ENCODE peak calls at places on chromosomes 16 and 17, in six cellular contexts. M is fibroblast of lung, S is endothelial cell of umbilical vein, U is neural progenitor cell, D is GM23248, Z is mammary epithelial cell. H is an unnamed sample. For H3K4me1, the result is how much of the 10 kb centered on the place peaks cover.

GRCh38 chr16:25109643-25110042 is 1.9 kb upstream of the LCMT1 start:
- DNase-seq in M (peak), S (peak), U (no peak), D (peak), Z (peak), H (peak)

GRCh38 chr17:27454089-27454488 is 2.2 kb upstream of the KSR1 start:
- DNase-seq in M (no peak), S (no peak), U (no peak), D (peak), Z (no peak), H (no peak)

GRCh38 chr16:25692734-25693508 is 1.2 kb downstream of the HS3ST4 start:
- DNase-seq in M (no peak), S (no peak), U (peak), D (no peak), Z (no peak), H (no peak)

GRCh38 chr17:60641126-60641525 is 36.5 kb upstream of the BCAS3 start:
- DNase-seq in M (peak), S (no peak), U (no peak), D (peak), Z (peak), H (peak)

GRCh38 chr17:17900615-17901520 is 64.1 kb upstream of the SREBF1 start:
- DNase-seq in M (peak), S (peak), U (no peak), D (peak), Z (peak), H (peak)

GRCh38 chr16:20868890-20869289 is 31.3 kb downstream of the DCUN1D3 start:
- DNase-seq in M (peak), S (peak), U (peak), D (peak), Z (peak), H (no peak)

GRCh38 chr17:68182940-68183551 is 64.8 kb upstream of the AMZ2 start:
- DNase-seq in M (no peak), S (no peak), U (no peak), D (no peak), Z (peak), H (peak)

GRCh38 chr16:23317266-23317661 is 15.2 kb downstream of the SCNN1B start:
- DNase-seq in M (no peak), S (no peak), U (no peak), D (no peak), Z (no peak), H (peak)

GRCh38 chr16:3780570-3780969 is 63.2 kb upstream of the TRAP1 start:
- DNase-seq in M (peak), S (peak), U (no peak), D (peak), Z (peak), H (peak)

GRCh38 chr17:2067559-2067958 is 12.7 kb downstream of the HIC1 start:
- DNase-seq in M (no peak), S (peak), U (no peak), D (peak), Z (no peak), H (no peak)

GRCh38 chr16:57024894-57025680 is 35.7 kb downstream of the NLRC5 start:
- DNase-seq in M (no peak), S (no peak), U (no peak), D (no peak), Z (no peak), H (no peak)

GRCh38 chr17:9677411-9677810 is 32.1 kb downstream of the USP43 start:
- DNase-seq in M (no peak), S (no peak), U (no peak), D (no peak), Z (peak), H (peak)

GRCh38 chr17:75695141-75695829 is 26.0 kb upstream of the ITGB4 start:
- DNase-seq in M (peak), S (no peak), U (no peak), D (peak), Z (peak), H (peak)

GRCh38 chr16:75494696-75495601 is at the start of gene CHST6:
- DNase-seq in M (no peak), S (peak), U (peak), D (peak), Z (peak), H (no peak)

GRCh38 chr16:67395458-67396158 is 2.3 kb upstream of the TPPP3 start:
- DNase-seq in M (no peak), S (no peak), U (peak), D (peak), Z (peak), H (no peak)

GRCh38 chr17:39218906-39219305 is 6.8 kb downstream of the STAC2 start:
- DNase-seq in M (no peak), S (no peak), U (no peak), D (no peak), Z (no peak), H (no peak)

GRCh38 chr17:43897827-43898226 is 9.5 kb downstream of the MPP2 start:
- DNase-seq in M (no peak), S (no peak), U (no peak), D (no peak), Z (peak), H (no peak)

GRCh38 chr17:40809721-40810421 is 10.1 kb upstream of the KRT28 start:
- DNase-seq in M (no peak), S (peak), U (no peak), D (peak), Z (no peak), H (no peak)

GRCh38 chr16:89811321-89811720 is 5.1 kb downstream of the FANCA start:
- DNase-seq in M (no peak), S (no peak), U (no peak), D (no peak), Z (no peak), H (no peak)

GRCh38 chr17:260031-260791 is 78.8 kb upstream of the DOC2B start:
- DNase-seq in M (no peak), S (no peak), U (no peak), D (no peak), Z (no peak), H (no peak)

GRCh38 chr16:4597174-4597573 is 17.5 kb downstream of the UBALD1 start:
- DNase-seq in M (no peak), S (no peak), U (no peak), D (no peak), Z (peak), H (no peak)

GRCh38 chr16:9437115-9437514 is 345.7 kb downstream of the HAPSTR1 start:
- DNase-seq in M (no peak), S (no peak), U (peak), D (no peak), Z (no peak), H (peak)

GRCh38 chr16:8806272-8806983 is 8.8 kb downstream of the PMM2 start:
- DNase-seq in M (peak), S (no peak), U (no peak), D (no peak), Z (no peak), H (no peak)

GRCh38 chr17:72390675-72391501 is 270.1 kb downstream of the SOX9 start:
- DNase-seq in M (no peak), S (no peak), U (no peak), D (peak), Z (peak), H (peak)

GRCh38 chr16:8931864-8932263 is 31.8 kb downstream of the USP7 start:
- DNase-seq in M (peak), S (peak), U (peak), D (peak), Z (peak), H (peak)

GRCh38 chr17:72223816-72224215 is 103.0 kb downstream of the SOX9 start:
- DNase-seq in M (no peak), S (no peak), U (no peak), D (no peak), Z (no peak), H (no peak)

GRCh38 chr16:50202926-50203624 is 50.0 kb downstream of the TENT4B start:
- DNase-seq in M (peak), S (peak), U (no peak), D (peak), Z (peak), H (peak)

GRCh38 chr17:69710926-69711325 is 296.4 kb downstream of the MAP2K6 start:
- DNase-seq in M (no peak), S (no peak), U (no peak), D (peak), Z (peak), H (peak)

GRCh38 chr16:21996923-21997692 is 3.8 kb downstream of the PDZD9 start:
- DNase-seq in M (no peak), S (peak), U (no peak), D (no peak), Z (no peak), H (no peak)

GRCh38 chr17:6558276-6558675 is 1.9 kb upstream of the PITPNM3 start:
- DNase-seq in M (no peak), S (no peak), U (no peak), D (no peak), Z (no peak), H (no peak)

GRCh38 chr16:49457196-49457595 is 83.6 kb downstream of the C16orf78 start:
- DNase-seq in M (no peak), S (no peak), U (no peak), D (no peak), Z (no peak), H (no peak)

GRCh38 chr17:16439867-16440351 is 24.5 kb downstream of the TRPV2 start:
- DNase-seq in M (no peak), S (peak), U (no peak), D (peak), Z (no peak), H (peak)
- H3K4me1 ChIP-seq in M (under half), S (under half), U (under half), D (under half), Z (under half), H (under half)

GRCh38 chr17:80478487-80479245 is 2.3 kb upstream of the NPTX1 start:
- DNase-seq in M (no peak), S (no peak), U (peak), D (peak), Z (no peak), H (no peak)
- TF ChIP-seq EZH2 in M (peak), S (peak), U (peak), D (no peak), Z (peak), H (no peak)

GRCh38 chr16:69796285-69797118 is 34.4 kb downstream of the WWP2 start:
- DNase-seq in M (peak), S (peak), U (peak), D (peak), Z (peak), H (peak)
- H3K9ac ChIP-seq in M (no peak), S (no peak), U (no peak), D (no peak), Z (no peak), H (no peak)

GRCh38 chr17:78341559-78342437 is 18.1 kb downstream of the SOCS3 start:
- DNase-seq in M (peak), S (peak), U (peak), D (peak), Z (peak), H (peak)

GRCh38 chr17:78335176-78335575 is 24.7 kb downstream of the SOCS3 start:
- DNase-seq in M (no peak), S (no peak), U (no peak), D (no peak), Z (no peak), H (no peak)

GRCh38 chr17:78337244-78338109 is 22.4 kb downstream of the SOCS3 start:
- DNase-seq in M (peak), S (no peak), U (no peak), D (peak), Z (peak), H (peak)

GRCh38 chr17:78340183-78340955 is 19.5 kb downstream of the SOCS3 start:
- DNase-seq in M (no peak), S (no peak), U (no peak), D (peak), Z (peak), H (no peak)

GRCh38 chr17:78338860-78339259 is 21.0 kb downstream of the SOCS3 start:
- DNase-seq in M (no peak), S (no peak), U (no peak), D (no peak), Z (peak), H (peak)
- H3K4me1 ChIP-seq in M (under half), S (under half), U (under half), D (under half), Z (under half), H (half or more)

DNA sequence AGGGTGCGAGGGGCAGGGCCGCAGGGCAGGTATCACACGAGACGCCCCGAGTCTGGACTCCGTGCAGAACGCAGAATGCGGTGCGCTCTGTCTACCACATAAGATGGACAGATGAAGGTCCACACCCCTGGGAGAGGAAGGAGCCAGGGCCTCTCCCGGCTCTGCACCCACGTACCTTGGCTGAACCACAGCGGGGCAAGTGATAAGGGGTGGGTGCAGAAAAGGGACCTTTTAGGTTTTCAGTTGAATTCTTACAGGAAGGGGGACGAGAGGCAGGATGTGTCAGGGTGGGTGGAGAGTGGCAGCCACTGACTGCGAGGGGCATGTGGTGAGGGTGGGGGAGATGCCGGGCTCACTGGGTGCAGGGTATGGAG is 338 bp downstream of the CD300A start:
- DNase-seq in M (no peak), S (no peak), U (no peak), D (no peak), Z (no peak), H (no peak)
- TF ChIP-seq EZH2 in M (no peak), S (no peak), U (no peak), D (no peak), Z (no peak), H (no peak)

GRCh38 chr16:1079341-1079740 is 6.8 kb downstream of the SSTR5 start:
- DNase-seq in M (no peak), S (no peak), U (no peak), D (no peak), Z (no peak), H (no peak)

GRCh38 chr16:1079786-1080525 is 7.4 kb downstream of the SSTR5 start:
- DNase-seq in M (no peak), S (no peak), U (no peak), D (no peak), Z (no peak), H (no peak)

GRCh38 chr16:1081734-1082265 is 9.3 kb downstream of the SSTR5 start:
- DNase-seq in M (no peak), S (no peak), U (no peak), D (no peak), Z (no peak), H (no peak)

GRCh38 chr16:1082266-1082951 is 9.9 kb downstream of the SSTR5 start:
- DNase-seq in M (no peak), S (peak), U (no peak), D (no peak), Z (peak), H (peak)

GRCh38 chr16:1080801-1081733 is 8.5 kb downstream of the SSTR5 start:
- DNase-seq in M (no peak), S (peak), U (no peak), D (no peak), Z (no peak), H (no peak)
- H3K9ac ChIP-seq in M (no peak), S (no peak), U (no peak), D (no peak), Z (no peak), H (no peak)

H was measured in PC-3.